ENCODE peak calls at places on chromosome 20, in ten cellular contexts. E is HCEC 1CT; H is lower leg skin; W is stimulated activated CD4-positive, alpha-beta T cell treated with anti-CD3 and anti-CD28 coated beads, Interleukin-15, amount 100 ng/mL, for 1 hour; B is endothelial cell of umbilical vein; F is T-helper 1 cell; D is iris pigment epithelial cell; A is hippocampal formation; K is EL; I is Calu3. C is an unnamed sample.

GRCh38 chr20:38485041-38485440 is 12.4 kb downstream of the RALGAPB start:
- DNase-seq in W (no peak), H (no peak), I (no peak), B (peak; percentile 56), K (no peak), A (no peak), D (no peak), F (no peak), E (no peak), C (no peak)

GRCh38 chr20:57065646-57066045 is 200.8 kb downstream of the BMP7 start:
- DNase-seq in I (no peak), B (no peak), W (no peak), E (no peak), A (no peak), H (no peak), D (no peak), F (no peak), K (no peak), C (no peak)

GRCh38 chr20:46905364-46906125 is 10.9 kb downstream of the EYA2 start:
- DNase-seq in D (no peak), A (no peak), E (no peak), I (no peak), F (no peak), H (no peak), B (no peak), K (no peak), W (no peak), C (no peak)

GRCh38 chr20:57268399-57269076 is 2.1 kb upstream of the BMP7 start:
- DNase-seq in D (no peak), K (no peak), W (no peak), A (no peak), B (no peak), F (no peak), I (no peak), E (no peak), H (no peak), C (no peak)

GRCh38 chr20:32965581-32966373 is 38.5 kb downstream of the SUN5 start:
- DNase-seq in K (no peak), F (no peak), E (no peak), D (no peak), H (peak; percentile 2), W (peak; percentile 16), A (no peak), B (no peak), I (no peak), C (no peak)

GRCh38 chr20:53921443-53921973 is 148.9 kb downstream of the BCAS1 start:
- DNase-seq in A (no peak), I (peak; percentile 51), F (no peak), K (no peak), H (no peak), B (no peak), W (no peak), E (no peak), D (no peak), C (no peak)

GRCh38 chr20:14712302-14712739 is 374.9 kb upstream of the FLRT3 start:
- DNase-seq in D (peak; percentile 82), I (peak; percentile 6), H (peak; percentile 28), K (peak; percentile 62), F (no peak), A (no peak), W (no peak), B (no peak), E (peak; percentile 4), C (peak; percentile 13)

GRCh38 chr20:4150095-4150492 is 134.7 kb upstream of the RNF24 start:
- DNase-seq in H (no peak), W (no peak), F (no peak), E (peak; percentile 22), B (peak; percentile 21), D (peak; percentile 69), K (peak; percentile 58), I (no peak), A (peak; percentile 30), C (no peak)

GRCh38 chr20:52083627-52084232 is 107.8 kb downstream of the ZFP64 start:
- DNase-seq in A (peak; percentile 31), D (peak; percentile 73), F (no peak), H (peak; percentile 40), K (peak; percentile 62), W (no peak), I (peak; percentile 80), B (peak; percentile 75), E (peak; percentile 49), C (peak; percentile 67)

GRCh38 chr20:53751394-53752368 is 158.0 kb upstream of the ZNF217 start:
- DNase-seq in B (peak; percentile 23), F (no peak), W (no peak), I (peak; percentile 20), H (no peak), E (no peak), D (no peak), K (peak; percentile 37), A (no peak), C (no peak)

GRCh38 chr20:4335722-4336121 is 320.4 kb upstream of the RNF24 start:
- DNase-seq in K (no peak), F (no peak), E (no peak), I (no peak), B (no peak), W (no peak), A (no peak), D (no peak), H (no peak), C (no peak)

GRCh38 chr20:14707026-14707680 is 369.7 kb upstream of the FLRT3 start:
- DNase-seq in K (no peak), I (no peak), A (no peak), F (no peak), D (no peak), E (no peak), W (no peak), B (no peak), H (no peak), C (no peak)

GRCh38 chr20:3595541-3595940 is 67.7 kb downstream of the GFRA4 start:
- DNase-seq in F (no peak), A (no peak), K (no peak), B (no peak), W (no peak), I (no peak), E (no peak), H (no peak), D (no peak), C (no peak)